ENCODE peak calls at places on chromosomes 5 and 9, in eight cellular contexts. One of them, this sample, is unnamed.

GRCh38 chr5:8908055-8908683 is 637.7 kb downstream of the SEMA5A start:
- DNase-seq in endothelial cell: peak; percentile 68
- DNase-seq in NCI-H1930: no peak
- DNase-seq in RWPE1: peak; percentile 24
- DNase-seq in T1000: no peak
- DNase-seq in osteoblast: no peak
- DNase-seq in endodermal cell: peak; percentile 91
- DNase-seq in activated gamma-delta T cell treated with Interleukin-2 at 50 U/mL for 16 hours: no peak
- DNase-seq in this sample: no peak

GRCh38 chr9:83069651-83070050 is 6.7 kb upstream of the RASEF start:
- DNase-seq in RWPE1: no peak
- DNase-seq in endodermal cell: no peak
- DNase-seq in activated gamma-delta T cell treated with Interleukin-2 at 50 U/mL for 16 hours: no peak
- DNase-seq in endothelial cell: no peak
- DNase-seq in T1000: no peak
- DNase-seq in osteoblast: no peak
- DNase-seq in NCI-H1930: no peak
- DNase-seq in this sample: no peak

GRCh38 chr5:73748510-73749410 is 122.8 kb downstream of the ARHGEF28 start:
- DNase-seq in activated gamma-delta T cell treated with Interleukin-2 at 50 U/mL for 16 hours: no peak
- DNase-seq in T1000: no peak
- DNase-seq in endothelial cell: no peak
- DNase-seq in NCI-H1930: no peak
- DNase-seq in osteoblast: no peak
- DNase-seq in endodermal cell: no peak
- DNase-seq in RWPE1: no peak
- DNase-seq in this sample: no peak

GRCh38 chr9:98081477-98082219 is 25.1 kb downstream of the NANS start:
- DNase-seq in endothelial cell: no peak
- DNase-seq in activated gamma-delta T cell treated with Interleukin-2 at 50 U/mL for 16 hours: no peak
- DNase-seq in osteoblast: peak; percentile 37
- DNase-seq in T1000: no peak
- DNase-seq in endodermal cell: no peak
- DNase-seq in NCI-H1930: no peak
- DNase-seq in RWPE1: peak; percentile 85
- DNase-seq in this sample: no peak

GRCh38 chr9:14396171-14396570 is 82.2 kb upstream of the NFIB start:
- DNase-seq in RWPE1: no peak
- DNase-seq in NCI-H1930: no peak
- DNase-seq in osteoblast: no peak
- DNase-seq in endothelial cell: no peak
- DNase-seq in T1000: no peak
- DNase-seq in endodermal cell: no peak
- DNase-seq in activated gamma-delta T cell treated with Interleukin-2 at 50 U/mL for 16 hours: no peak
- DNase-seq in this sample: no peak

GRCh38 chr9:100521282-100521681 is 48.3 kb downstream of the TMEFF1 start:
- DNase-seq in activated gamma-delta T cell treated with Interleukin-2 at 50 U/mL for 16 hours: no peak
- DNase-seq in endodermal cell: no peak
- DNase-seq in RWPE1: no peak
- DNase-seq in T1000: no peak
- DNase-seq in NCI-H1930: no peak
- DNase-seq in endothelial cell: no peak
- DNase-seq in osteoblast: no peak
- DNase-seq in this sample: no peak

GRCh38 chr5:137738947-137739346 is 3.1 kb upstream of the KLHL3 start:
- DNase-seq in T1000: no peak
- DNase-seq in activated gamma-delta T cell treated with Interleukin-2 at 50 U/mL for 16 hours: no peak
- DNase-seq in osteoblast: no peak
- DNase-seq in NCI-H1930: no peak
- DNase-seq in endothelial cell: no peak
- DNase-seq in endodermal cell: no peak
- DNase-seq in RWPE1: no peak
- DNase-seq in this sample: no peak

GRCh38 chr5:115460476-115460875 is 84.1 kb downstream of the FEM1C start:
- DNase-seq in T1000: peak; percentile 50
- DNase-seq in activated gamma-delta T cell treated with Interleukin-2 at 50 U/mL for 16 hours: no peak
- DNase-seq in RWPE1: peak; percentile 80
- DNase-seq in endothelial cell: no peak
- DNase-seq in NCI-H1930: no peak
- DNase-seq in osteoblast: no peak
- DNase-seq in endodermal cell: no peak
- DNase-seq in this sample: peak; percentile 44

GRCh38 chr9:81032030-81032572 is 657.2 kb downstream of the TLE1 start:
- DNase-seq in RWPE1: peak; percentile 83
- DNase-seq in endothelial cell: no peak
- DNase-seq in endodermal cell: no peak
- DNase-seq in osteoblast: no peak
- DNase-seq in activated gamma-delta T cell treated with Interleukin-2 at 50 U/mL for 16 hours: no peak
- DNase-seq in T1000: peak; percentile 17
- DNase-seq in NCI-H1930: no peak
- DNase-seq in this sample: no peak